ENCODE peak calls at places on chromosomes 3 and 15, in eight cellular contexts. Q is HepG2, R is A549, P is GM12878, T is K562, K is HL-60, X is HCT116, F is SK-N-SH. H is an unnamed sample.

GRCh38 chr15:42059661-42060476 is 34.5 kb downstream of the PLA2G4D start:
- DNase-seq in P (no peak), F (peak; percentile 69), K (peak; percentile 54), Q (peak; percentile 28), R (peak; percentile 33), T (peak; percentile 78), X (no peak), H (peak; percentile 47)

GRCh38 chr15:72835289-72835890 is 51.8 kb upstream of the ADPGK start:
- DNase-seq in Q (peak; percentile 4), K (no peak), F (no peak), R (no peak), T (no peak), P (no peak), X (peak; percentile 13), H (no peak)

GRCh38 chr3:149813367-149814281 is 609 bp downstream of the RNF13 start:
- DNase-seq in K (peak; percentile 35), R (no peak), F (peak; percentile 24), T (peak; percentile 14), X (no peak), P (no peak), Q (peak; percentile 47), H (no peak)

GRCh38 chr3:185797108-185797881 is 27.5 kb downstream of the IGF2BP2 start:
- DNase-seq in P (no peak), X (no peak), Q (no peak), F (no peak), T (no peak), R (no peak), K (no peak), H (no peak)

GRCh38 chr3:13174803-13175135 is 101.5 kb upstream of the IQSEC1 start:
- DNase-seq in F (no peak), T (no peak), X (no peak), Q (no peak), P (no peak), R (no peak), K (no peak), H (no peak)

GRCh38 chr15:37053070-37053653 is 47.2 kb downstream of the MEIS2 start:
- DNase-seq in K (no peak), P (no peak), R (no peak), F (no peak), X (no peak), T (no peak), Q (no peak), H (no peak)

GRCh38 chr3:37646865-37647264 is 214.8 kb upstream of the CTDSPL start:
- DNase-seq in K (no peak), X (no peak), T (no peak), R (no peak), Q (no peak), F (no peak), P (no peak), H (no peak)

GRCh38 chr15:39392469-39393047 is 188.3 kb upstream of the THBS1 start:
- DNase-seq in Q (no peak), K (no peak), F (peak; percentile 60), R (no peak), P (no peak), T (peak; percentile 16), X (no peak), H (no peak)

GRCh38 chr3:30944124-30944523 is 49.7 kb upstream of the GADL1 start:
- DNase-seq in X (no peak), T (no peak), K (no peak), P (no peak), R (no peak), F (no peak), Q (no peak), H (no peak)

GRCh38 chr3:185688808-185689207 is 102.7 kb downstream of the SENP2 start:
- DNase-seq in R (peak; percentile 84), F (peak; percentile 27), P (no peak), K (no peak), Q (peak; percentile 35), T (no peak), X (peak; percentile 98), H (peak; percentile 85)

GRCh38 chr3:58188173-58188564 is 22.6 kb downstream of the DNASE1L3 start:
- DNase-seq in R (no peak), F (no peak), K (no peak), X (no peak), Q (no peak), P (no peak), T (no peak), H (no peak)

GRCh38 chr3:48268936-48269551 is 28.1 kb downstream of the ZNF589 start:
- DNase-seq in K (no peak), X (no peak), P (no peak), Q (no peak), R (no peak), F (no peak), T (no peak), H (no peak)

GRCh38 chr3:140351466-140351865 is 326.4 kb upstream of the TRIM42 start:
- DNase-seq in Q (no peak), X (no peak), K (no peak), R (no peak), P (no peak), T (no peak), F (no peak), H (no peak)

GRCh38 chr3:129015388-129016105 is 14.4 kb downstream of the EFCC1 start:
- DNase-seq in K (peak; percentile 20), R (no peak), T (peak; percentile 49), X (no peak), P (no peak), F (no peak), Q (no peak), H (no peak)

GRCh38 chr15:65645392-65645791 is 23.7 kb downstream of the SLC24A1 start:
- DNase-seq in K (no peak), T (no peak), F (no peak), X (no peak), P (no peak), Q (no peak), R (no peak), H (no peak)

DNA sequence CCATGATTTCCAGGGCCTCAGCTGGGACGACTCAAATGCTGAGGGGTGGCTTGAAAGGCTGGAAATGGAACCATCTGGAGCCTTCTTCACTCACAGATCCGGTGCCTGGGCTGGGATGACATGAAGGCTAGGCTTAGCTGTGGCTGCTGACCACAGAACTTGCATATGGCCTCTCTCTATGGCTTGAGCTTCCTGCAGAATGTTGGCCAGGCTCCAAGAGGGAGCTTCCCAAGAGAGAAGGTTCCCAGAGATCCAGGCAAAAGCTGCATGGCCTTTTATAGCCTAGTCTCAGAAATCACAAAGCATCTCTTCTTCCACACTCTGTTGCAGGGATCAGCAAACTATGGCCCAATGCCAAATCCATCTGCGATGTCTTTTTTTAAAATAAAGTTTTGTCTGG is 44.8 kb downstream of the GATM start:
- DNase-seq in X (no peak), T (no peak), F (peak; percentile 59), K (no peak), R (no peak), P (no peak), Q (peak; percentile 53), H (no peak)
- TF ChIP-seq REST in X (no peak), T (no peak), F (no peak), K (no peak), R (no peak), P (no peak), Q (no peak), H (no peak)

GRCh38 chr3:153959321-153959717 is 161.9 kb upstream of the ARHGEF26 start:
- DNase-seq in T (no peak), X (no peak), R (no peak), F (peak; percentile 4), P (no peak), K (no peak), Q (no peak), H (no peak)

GRCh38 chr3:153961498-153961897 is 159.7 kb upstream of the ARHGEF26 start:
- DNase-seq in X (no peak), P (no peak), F (no peak), Q (no peak), R (no peak), T (no peak), K (no peak), H (no peak)

GRCh38 chr3:153960701-153961100 is 160.5 kb upstream of the ARHGEF26 start:
- DNase-seq in R (no peak), T (no peak), F (no peak), X (no peak), Q (no peak), K (no peak), P (no peak), H (no peak)

GRCh38 chr3:153956621-153957020 is 164.6 kb upstream of the ARHGEF26 start:
- DNase-seq in Q (no peak), P (no peak), K (no peak), F (no peak), X (no peak), R (no peak), T (no peak), H (no peak)

GRCh38 chr3:153958635-153959320 is 162.4 kb upstream of the ARHGEF26 start:
- DNase-seq in K (no peak), X (no peak), P (no peak), R (no peak), Q (no peak), T (no peak), F (peak; percentile 3), H (no peak)
- TF ChIP-seq REST in K (no peak), X (no peak), P (no peak), R (no peak), Q (no peak), T (no peak), F (no peak), H (no peak)

GRCh38 chr15:50134524-50135024 is 15.5 kb upstream of the ATP8B4 start:
- DNase-seq in P (no peak), R (peak; percentile 80), Q (no peak), T (no peak), K (peak; percentile 87), X (no peak), F (no peak), H (no peak)
- TF ChIP-seq REST in P (no peak), R (no peak), Q (no peak), T (no peak), K (no peak), X (no peak), F (no peak), H (no peak)

GRCh38 chr3:71541313-71541712 is 42.2 kb downstream of the FOXP1 start:
- DNase-seq in X (no peak), F (no peak), T (no peak), P (no peak), K (no peak), Q (no peak), R (no peak), H (no peak)

GRCh38 chr3:71532639-71533395 is 50.7 kb downstream of the FOXP1 start:
- DNase-seq in R (no peak), Q (no peak), T (no peak), F (no peak), K (no peak), P (no peak), X (no peak), H (no peak)

GRCh38 chr3:71536376-71536965 is 47.1 kb downstream of the FOXP1 start:
- DNase-seq in X (no peak), F (no peak), P (no peak), R (no peak), Q (no peak), T (no peak), K (no peak), H (no peak)

GRCh38 chr3:71533588-71533987 is 49.9 kb downstream of the FOXP1 start:
- DNase-seq in T (no peak), X (no peak), Q (no peak), F (no peak), R (no peak), P (no peak), K (no peak), H (no peak)

DNA sequence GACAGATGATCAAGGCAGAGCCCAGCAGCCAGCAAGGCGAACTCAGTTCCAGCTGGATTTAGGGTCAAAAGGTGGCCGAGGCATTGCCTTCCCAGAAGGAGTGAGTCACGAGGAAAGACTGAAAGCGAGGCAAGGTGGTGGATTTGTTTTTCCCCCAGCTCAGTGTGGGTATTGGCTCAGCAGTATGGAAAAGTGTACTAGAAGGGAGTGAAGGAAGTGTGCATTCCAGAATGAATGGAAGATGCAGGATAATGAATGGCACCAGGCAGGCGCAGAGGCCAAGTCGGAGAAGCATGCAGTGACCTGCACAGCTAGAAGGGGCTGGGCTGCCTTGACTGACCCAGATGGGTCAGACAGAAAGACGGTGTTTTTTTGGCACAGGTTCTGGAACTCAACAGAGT is 46.3 kb downstream of the FOXP1 start:
- DNase-seq in P (no peak), F (no peak), T (no peak), R (peak; percentile 55), X (peak; percentile 15), Q (no peak), K (no peak), H (no peak)
- TF ChIP-seq REST in P (no peak), F (peak; percentile 61), T (no peak), R (no peak), X (no peak), Q (no peak), K (no peak), H (no peak)

H was measured in Panc1.